ENCODE peak calls at places on chromosomes 11 and 22, in five cellular contexts. Q is cardiac muscle cell, F is neural progenitor cell, B is transverse colon, W is right lobe of liver. N is an unnamed sample.

GRCh38 chr11:86370171-86370570 is 4.5 kb upstream of the CCDC81 start:
- DNase-seq in Q (no peak), F (no peak), B (no peak), W (no peak), N (no peak)

GRCh38 chr11:38392176-38392575 is 1794.1 kb upstream of the RAG2 start:
- DNase-seq in Q (no peak), F (no peak), B (no peak), W (no peak), N (no peak)

GRCh38 chr11:30155428-30155827 is 75.4 kb upstream of the FSHB start:
- DNase-seq in Q (no peak), F (no peak), B (no peak), W (no peak), N (no peak)

GRCh38 chr22:39212721-39213376 is 31.9 kb downstream of the PDGFB start:
- DNase-seq in Q (peak; percentile 93), F (peak; percentile 45), B (no peak), W (no peak), N (no peak)

GRCh38 chr22:33835196-33835788 is 85.0 kb downstream of the LARGE1 start:
- DNase-seq in Q (no peak), F (peak; percentile 42), B (peak; percentile 70), W (no peak), N (no peak)

GRCh38 chr11:8863838-8864237 is 47.2 kb upstream of the AKIP1 start:
- DNase-seq in Q (peak; percentile 41), F (no peak), B (no peak), W (no peak), N (no peak)

GRCh38 chr11:15911377-15912044 is 444.8 kb downstream of the SOX6 start:
- DNase-seq in Q (peak; percentile 87), F (no peak), B (no peak), W (no peak), N (no peak)

GRCh38 chr11:14105446-14105845 is 142.9 kb downstream of the SPON1 start:
- DNase-seq in Q (no peak), F (no peak), B (no peak), W (no peak), N (no peak)

GRCh38 chr11:1531961-1532586 is 40.0 kb downstream of the DUSP8 start:
- DNase-seq in Q (no peak), F (no peak), B (no peak), W (no peak), N (no peak)

GRCh38 chr11:75163917-75164316 is 13.0 kb downstream of the SLCO2B1 start:
- DNase-seq in Q (no peak), F (no peak), B (no peak), W (no peak), N (no peak)

GRCh38 chr11:110830344-110831141 is 118.3 kb upstream of the ARHGAP20 start:
- DNase-seq in Q (no peak), F (peak; percentile 13), B (no peak), W (no peak), N (no peak)

GRCh38 chr22:21865041-21865440 is 2.4 kb downstream of the MAPK1 start:
- DNase-seq in Q (peak; percentile 87), F (no peak), B (no peak), W (no peak), N (peak; percentile 87)

GRCh38 chr11:130043575-130043974 is 26.1 kb upstream of the APLP2 start:
- DNase-seq in Q (no peak), F (no peak), B (no peak), W (no peak), N (no peak)

GRCh38 chr22:47452184-47452583 is 689.7 kb downstream of the TBC1D22A start:
- DNase-seq in Q (no peak), F (no peak), B (no peak), W (no peak), N (no peak)

GRCh38 chr11:34928268-34928959 is 12.0 kb downstream of the PDHX start:
- DNase-seq in Q (no peak), F (no peak), B (no peak), W (no peak), N (no peak)

GRCh38 chr11:4095509-4096230 is 1.1 kb downstream of the RRM1 start:
- DNase-seq in Q (peak; percentile 63), F (no peak), B (no peak), W (no peak), N (no peak)
- TF ChIP-seq CTCF in Q (no peak), F (no peak), B (no peak), W (no peak), N (no peak)

GRCh38 chr11:64849600-64850356 is 5.3 kb upstream of the CDC42BPG start:
- DNase-seq in Q (peak; percentile 76), F (no peak), B (no peak), W (no peak), N (no peak)
- H3K4me1 ChIP-seq in Q (peaks cover 6% of the 10 kb centered on the region), F (no peaks in the 10 kb centered on the region), B (peaks cover 79% of the 10 kb centered on the region), W (peaks cover 20% of the 10 kb centered on the region), N (peaks cover 32% of the 10 kb centered on the region)

DNA sequence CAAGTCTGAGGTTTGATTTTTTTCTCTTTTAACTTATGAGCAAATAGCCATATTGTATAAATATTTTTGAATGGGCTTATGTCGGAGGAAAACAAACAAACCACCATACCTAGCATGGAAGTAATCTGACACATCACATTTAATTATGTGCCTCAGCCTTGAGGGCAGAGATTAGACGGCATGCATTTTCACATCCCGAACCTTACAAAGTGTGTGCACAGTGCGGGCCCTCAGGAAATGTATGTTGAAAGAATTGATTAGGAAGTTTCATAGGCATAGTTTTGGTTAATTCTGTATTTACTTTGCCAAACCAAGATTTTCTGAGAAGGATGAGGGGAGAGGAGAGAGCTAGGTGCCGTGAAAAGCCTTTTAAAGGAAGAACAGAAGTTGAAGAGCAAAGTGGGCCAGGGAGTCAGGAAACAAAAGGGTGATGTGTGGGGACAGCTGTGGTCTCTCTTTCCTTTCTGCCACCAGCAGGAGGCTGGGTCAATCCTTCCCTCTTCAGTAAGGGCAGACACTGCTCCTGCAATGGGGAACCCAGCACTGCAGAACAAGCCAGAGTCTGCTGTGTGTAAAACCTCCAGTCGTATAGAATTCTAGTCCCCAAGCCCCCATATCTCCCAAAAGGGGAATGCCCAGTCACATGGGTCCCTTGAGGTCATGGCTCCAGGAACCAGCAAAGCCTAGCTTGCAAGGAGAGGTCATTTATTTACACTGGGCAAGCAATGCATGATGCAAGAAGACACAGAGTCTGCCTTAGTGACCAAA is 71.2 kb upstream of the OLFML1 start:
- DNase-seq in Q (no peak), F (peak; percentile 35), B (no peak), W (no peak), N (no peak)
- TF ChIP-seq CTCF in Q (no peak), F (peak; percentile 22), B (no peak), W (no peak), N (no peak)

GRCh38 chr11:76683496-76684095 is 13.0 kb upstream of the LRRC32 start:
- DNase-seq in Q (no peak), F (no peak), B (no peak), W (no peak), N (no peak)
- H3K4me1 ChIP-seq in Q (peaks cover 5% of the 10 kb centered on the region), F (no peaks in the 10 kb centered on the region), B (peaks cover 6% of the 10 kb centered on the region), W (no peaks in the 10 kb centered on the region), N (peaks cover 3% of the 10 kb centered on the region)

DNA sequence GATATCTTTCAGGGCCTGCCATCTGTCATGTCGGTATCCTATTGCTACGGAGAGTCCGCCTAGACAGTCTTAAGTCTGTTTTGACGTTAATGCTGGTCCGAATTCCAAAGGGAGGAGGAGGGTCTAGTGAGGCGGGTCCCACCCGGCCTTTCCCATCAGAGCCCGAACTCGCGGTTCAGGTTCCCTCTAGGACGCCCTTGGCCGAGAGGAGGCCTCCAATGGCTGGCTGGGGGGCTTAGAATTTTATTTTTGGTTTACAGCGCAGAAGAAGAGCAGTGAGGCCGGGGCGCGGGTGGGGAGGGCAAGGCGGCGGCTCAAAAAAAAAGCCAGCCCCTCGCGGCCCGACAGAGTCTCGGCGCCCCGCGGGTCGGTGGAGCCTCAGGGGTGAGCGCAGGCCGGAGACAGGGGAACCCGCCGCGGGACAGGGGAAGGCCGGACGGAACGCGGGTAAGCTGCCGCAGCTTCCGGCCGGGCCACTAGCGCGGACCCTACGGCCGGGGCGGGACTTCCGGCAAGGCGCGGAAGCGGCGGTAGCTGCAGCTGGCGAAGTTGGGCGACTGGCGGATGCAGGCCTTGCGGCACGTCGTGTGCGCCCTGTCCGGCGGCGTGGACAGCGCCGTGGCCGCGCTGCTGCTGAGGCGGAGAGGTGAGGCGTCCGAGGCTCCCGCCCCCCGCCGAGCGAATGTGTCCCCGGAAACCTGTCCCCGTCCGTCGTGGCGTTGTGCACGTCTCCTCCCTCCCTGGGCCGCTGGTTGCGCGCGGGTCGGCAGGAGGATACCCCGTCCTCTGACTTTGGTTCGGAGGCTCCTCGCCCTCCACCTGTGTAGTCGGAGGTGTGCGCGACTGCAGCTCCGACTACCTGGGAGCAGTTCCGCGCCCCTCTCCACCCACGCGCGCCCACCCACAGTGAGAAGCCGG is at the start of gene TRMU:
- DNase-seq in Q (peak; percentile 92), F (peak; percentile 95), B (peak; percentile 88), W (peak; percentile 91), N (peak; percentile 23)
- TF ChIP-seq CTCF in Q (no peak), F (no peak), B (no peak), W (no peak), N (no peak)

DNA sequence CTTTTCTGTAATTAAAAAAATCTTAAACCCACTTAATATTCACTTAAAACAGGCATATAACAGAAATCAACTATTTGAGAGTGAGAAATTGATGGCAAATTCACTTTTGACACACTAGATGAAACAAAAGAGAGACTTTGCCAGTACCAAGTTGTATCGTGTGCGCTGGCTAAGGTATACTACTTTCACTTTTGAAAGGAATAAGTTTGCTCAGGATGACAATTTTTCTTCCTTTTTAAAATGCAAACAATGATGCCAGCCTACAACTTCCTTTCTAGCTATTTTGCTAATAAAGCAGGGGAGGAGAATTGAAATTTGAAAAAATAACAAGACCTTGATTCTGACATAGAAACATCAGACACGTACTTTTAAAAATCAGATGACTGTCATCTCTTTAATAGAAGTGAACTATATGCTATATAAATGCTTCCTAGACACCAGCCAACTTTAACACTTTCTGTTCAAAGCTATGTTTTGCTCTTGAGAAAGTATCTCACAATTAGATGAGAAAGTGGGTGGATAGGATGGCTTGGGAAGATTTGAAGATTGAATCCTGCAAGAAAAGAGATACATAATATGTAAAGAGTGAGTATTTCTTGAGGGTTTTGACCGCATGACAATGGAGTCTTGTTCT is 41.6 kb upstream of the BLID start:
- DNase-seq in Q (peak; percentile 41), F (no peak), B (no peak), W (no peak), N (no peak)
- H3K4me1 ChIP-seq in Q (no peaks in the 10 kb centered on the region), F (peaks cover 25% of the 10 kb centered on the region), B (peaks cover 3% of the 10 kb centered on the region), W (no peaks in the 10 kb centered on the region), N (peaks cover 45% of the 10 kb centered on the region)

DNA sequence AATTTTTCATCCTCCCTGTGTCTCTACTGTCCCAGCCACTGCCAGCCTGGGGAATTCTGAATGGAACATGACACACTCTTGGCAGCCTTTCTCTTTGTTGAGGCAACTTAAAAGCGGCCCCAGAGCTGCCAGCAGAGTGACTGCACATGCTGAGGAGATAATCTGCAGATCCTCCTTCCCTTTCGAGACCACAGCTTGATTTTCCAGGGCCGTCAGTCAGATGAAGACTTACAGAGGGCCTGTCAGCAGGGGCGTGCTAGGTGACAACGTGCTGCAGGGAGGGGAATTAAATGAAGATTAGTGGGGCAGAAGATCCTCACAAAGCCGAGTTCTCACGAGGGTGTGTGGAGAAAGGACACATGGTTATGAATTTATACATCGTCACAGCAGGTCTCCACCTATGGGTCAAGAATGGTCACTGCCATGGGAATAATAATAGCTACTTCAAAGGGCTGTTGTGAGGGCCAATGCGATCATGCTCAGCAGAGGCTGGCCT is 193.5 kb upstream of the PITPNB start:
- DNase-seq in Q (peak; percentile 72), F (peak; percentile 84), B (no peak), W (no peak), N (no peak)
- TF ChIP-seq CTCF in Q (peak; percentile 60), F (peak; percentile 52), B (peak; percentile 39), W (peak; percentile 29), N (peak; percentile 33)

GRCh38 chr11:12162652-12163051 is 52.3 kb downstream of the MICAL2 start:
- DNase-seq in Q (no peak), F (no peak), B (no peak), W (no peak), N (no peak)
- H3K4me1 ChIP-seq in Q (peaks cover 80% of the 10 kb centered on the region), F (no peaks in the 10 kb centered on the region), B (peaks cover 95% of the 10 kb centered on the region), W (no peaks in the 10 kb centered on the region), N (peaks cover 95% of the 10 kb centered on the region)

N was measured in ascending aorta.